ENCODE peak calls at places on chromosomes 7 and 10, in four cellular contexts. W is stimulated activated CD8-positive, alpha-beta memory T cell treated with anti-CD3 and anti-CD28 coated beads, Interleukin-4, amount 100 ng/mL, for 24 hours; Q is glomerular endothelial cell; K is stimulated activated naive CD4-positive, alpha-beta T cell. U is an unnamed sample.

GRCh38 chr7:4610768-4611467 is 71.2 kb upstream of the FOXK1 start:
- DNase-seq in W (peak), Q (peak), K (peak), U (peak)

GRCh38 chr10:47344996-47345870 is 2.9 kb upstream of the RBP3 start:
- DNase-seq in W (no peak), Q (no peak), K (no peak), U (no peak)

GRCh38 chr7:12130664-12131063 is 80.4 kb upstream of the TMEM106B start:
- DNase-seq in W (no peak), Q (no peak), K (no peak), U (no peak)

GRCh38 chr7:125316451-125316850 is 386.8 kb upstream of the POT1 start:
- DNase-seq in W (no peak), Q (no peak), K (no peak), U (peak)

GRCh38 chr7:451255-452229 is 68.1 kb downstream of the PDGFA start:
- DNase-seq in W (no peak), Q (no peak), K (no peak), U (no peak)

GRCh38 chr10:129531195-129531968 is 64.3 kb downstream of the MGMT start:
- DNase-seq in W (no peak), Q (no peak), K (no peak), U (no peak)

GRCh38 chr10:132297521-132297920 is 10.2 kb downstream of the STK32C start:
- DNase-seq in W (no peak), Q (no peak), K (no peak), U (no peak)

GRCh38 chr10:70433581-70434280 is 7.8 kb downstream of the NODAL start:
- DNase-seq in W (no peak), Q (no peak), K (no peak), U (no peak)

GRCh38 chr10:18260308-18260971 is 120.2 kb downstream of the CACNB2 start:
- DNase-seq in W (no peak), Q (no peak), K (no peak), U (no peak)

GRCh38 chr7:47664650-47665049 is 82.7 kb upstream of the TNS3 start:
- DNase-seq in W (no peak), Q (no peak), K (no peak), U (no peak)

GRCh38 chr10:94780844-94781243 is 18.4 kb downstream of the CYP2C19 start:
- DNase-seq in W (no peak), Q (no peak), K (no peak), U (no peak)

GRCh38 chr7:29281782-29282541 is 87.4 kb downstream of the CHN2 start:
- DNase-seq in W (no peak), Q (no peak), K (no peak), U (no peak)

GRCh38 chr10:8058274-8059111 is 4.0 kb downstream of the GATA3 start:
- DNase-seq in W (no peak), Q (no peak), K (no peak), U (no peak)

GRCh38 chr7:1024331-1024761 is 20.0 kb upstream of the GPR146 start:
- DNase-seq in W (no peak), Q (no peak), K (no peak), U (no peak)

GRCh38 chr10:17038627-17039026 is 91.0 kb downstream of the CUBN start:
- DNase-seq in W (no peak), Q (no peak), K (no peak), U (no peak)

GRCh38 chr10:119302591-119303253 is 95.4 kb downstream of the GRK5 start:
- DNase-seq in W (no peak), Q (no peak), K (no peak), U (no peak)

GRCh38 chr7:127887631-127888030 is 143.6 kb downstream of the LRRC4 start:
- DNase-seq in W (no peak), Q (no peak), K (no peak), U (no peak)

GRCh38 chr10:95457319-95457886 is 103.8 kb downstream of the SORBS1 start:
- DNase-seq in W (no peak), Q (no peak), K (no peak), U (no peak)

GRCh38 chr10:4450981-4451501 is 375.0 kb upstream of the AKR1E2 start:
- DNase-seq in W (no peak), Q (peak), K (no peak), U (no peak)

GRCh38 chr7:151637781-151638261 is 118.1 kb upstream of the RHEB start:
- DNase-seq in W (no peak), Q (no peak), K (no peak), U (no peak)

GRCh38 chr7:14954035-14954434 is 51.5 kb upstream of the DGKB start:
- DNase-seq in W (no peak), Q (no peak), K (no peak), U (no peak)

GRCh38 chr10:121154846-121155245 is 303.7 kb downstream of the WDR11 start:
- DNase-seq in W (no peak), Q (no peak), K (no peak), U (no peak)

GRCh38 chr7:74606101-74606908 is 51.2 kb upstream of the GTF2I start:
- DNase-seq in W (peak), Q (no peak), K (no peak), U (no peak)

GRCh38 chr7:107920048-107920772 is 29.2 kb downstream of the DLD start:
- DNase-seq in W (no peak), Q (no peak), K (no peak), U (no peak)

GRCh38 chr10:14673189-14673947 is 101.3 kb downstream of the FAM107B start:
- DNase-seq in W (no peak), Q (no peak), K (no peak), U (no peak)

GRCh38 chr10:45040921-45041320 is 40.2 kb downstream of the ZNF22 start:
- DNase-seq in W (no peak), Q (no peak), K (no peak), U (no peak)

GRCh38 chr7:98556288-98556687 is 60.8 kb upstream of the NPTX2 start:
- DNase-seq in W (no peak), Q (no peak), K (no peak), U (no peak)

GRCh38 chr7:3215624-3216585 is 85.1 kb upstream of the SDK1 start:
- DNase-seq in W (no peak), Q (no peak), K (no peak), U (no peak)

GRCh38 chr10:77702166-77702565 is 64.6 kb upstream of the KCNMA1 start:
- DNase-seq in W (no peak), Q (no peak), K (no peak), U (no peak)

GRCh38 chr7:29091121-29091601 is 55.2 kb downstream of the CPVL start:
- DNase-seq in W (no peak), Q (no peak), K (no peak), U (no peak)

GRCh38 chr7:100080895-100081534 is 508 bp downstream of the ZNF3 start:
- DNase-seq in W (no peak), Q (no peak), K (no peak), U (no peak)

GRCh38 chr10:30671011-30671616 is 41.6 kb upstream of the LYZL2 start:
- DNase-seq in W (no peak), Q (no peak), K (peak), U (no peak)

GRCh38 chr10:126036515-126036914 is 140.2 kb downstream of the FANK1 start:
- DNase-seq in W (no peak), Q (no peak), K (no peak), U (no peak)

GRCh38 chr7:44196450-44196872 is 4.3 kb upstream of the YKT6 start:
- DNase-seq in W (no peak), Q (peak), K (peak), U (no peak)

GRCh38 chr10:24914148-24914547 is 38.3 kb downstream of the PRTFDC1 start:
- DNase-seq in W (no peak), Q (no peak), K (no peak), U (no peak)

GRCh38 chr10:26755443-26755903 is 58.0 kb downstream of the PDSS1 start:
- DNase-seq in W (no peak), Q (no peak), K (no peak), U (no peak)